ENCODE peak calls at places on chromosomes 11 and 22, in four cellular contexts. K is K562, O is HepG2, N is GM12878. I is an unnamed sample.

GRCh38 chr11:44528103-44528502 is 37.4 kb upstream of the CD82 start:
- DNase-seq in K (peak), O (no peak), N (no peak), I (no peak)

GRCh38 chr11:77752518-77752917 is 68.0 kb downstream of the RSF1 start:
- DNase-seq in K (no peak), O (no peak), N (no peak), I (no peak)

GRCh38 chr22:47245786-47246185 is 483.3 kb downstream of the TBC1D22A start:
- DNase-seq in K (no peak), O (no peak), N (no peak), I (no peak)

GRCh38 chr11:64156235-64157011 is 9.5 kb downstream of the MACROD1 start:
- DNase-seq in K (no peak), O (peak), N (no peak), I (no peak)

GRCh38 chr11:72609045-72609444 is 65.2 kb downstream of the PDE2A start:
- DNase-seq in K (peak), O (no peak), N (no peak), I (no peak)

GRCh38 chr11:62909107-62909894 is 11.9 kb downstream of the CHRM1 start:
- DNase-seq in K (peak), O (peak), N (no peak), I (peak)

GRCh38 chr22:29626497-29627195 is 23.2 kb downstream of the NF2 start:
- DNase-seq in K (no peak), O (peak), N (no peak), I (no peak)

GRCh38 chr11:17015639-17016125 is 1.5 kb upstream of the PLEKHA7 start:
- DNase-seq in K (no peak), O (no peak), N (no peak), I (peak)

GRCh38 chr22:37777122-37777687 is 30.5 kb upstream of the GCAT start:
- DNase-seq in K (no peak), O (peak), N (peak), I (no peak)

GRCh38 chr11:111440416-111441205 is 61.5 kb upstream of the POU2AF1 start:
- DNase-seq in K (no peak), O (no peak), N (no peak), I (no peak)

GRCh38 chr11:22974251-22974650 is 114.0 kb upstream of the CCDC179 start:
- DNase-seq in K (no peak), O (no peak), N (no peak), I (no peak)

DNA sequence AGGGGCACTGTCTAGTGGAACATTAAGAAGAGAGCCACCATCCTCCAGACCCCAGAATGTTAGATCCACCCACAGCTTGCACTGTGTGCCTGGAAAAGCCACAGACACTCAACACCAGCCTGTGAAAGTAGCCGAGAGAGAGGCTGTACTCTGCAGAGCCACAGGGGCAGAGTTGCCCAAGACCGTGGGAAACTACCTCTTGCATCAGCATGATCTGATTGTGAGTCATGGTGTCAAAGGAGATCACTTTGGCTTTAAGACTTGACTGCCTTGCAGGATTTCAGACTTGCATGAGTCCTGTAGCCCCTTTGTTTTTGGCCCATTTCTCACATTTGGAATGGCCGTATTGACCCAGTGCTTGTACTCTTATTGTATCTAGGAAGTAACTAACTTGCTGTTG is 115.9 kb upstream of the CCDC179 start:
- DNase-seq in K (no peak), O (no peak), N (no peak), I (no peak)
- TF ChIP-seq NFIC in K (no peak), O (no peak), N (no peak), I (no peak)

DNA sequence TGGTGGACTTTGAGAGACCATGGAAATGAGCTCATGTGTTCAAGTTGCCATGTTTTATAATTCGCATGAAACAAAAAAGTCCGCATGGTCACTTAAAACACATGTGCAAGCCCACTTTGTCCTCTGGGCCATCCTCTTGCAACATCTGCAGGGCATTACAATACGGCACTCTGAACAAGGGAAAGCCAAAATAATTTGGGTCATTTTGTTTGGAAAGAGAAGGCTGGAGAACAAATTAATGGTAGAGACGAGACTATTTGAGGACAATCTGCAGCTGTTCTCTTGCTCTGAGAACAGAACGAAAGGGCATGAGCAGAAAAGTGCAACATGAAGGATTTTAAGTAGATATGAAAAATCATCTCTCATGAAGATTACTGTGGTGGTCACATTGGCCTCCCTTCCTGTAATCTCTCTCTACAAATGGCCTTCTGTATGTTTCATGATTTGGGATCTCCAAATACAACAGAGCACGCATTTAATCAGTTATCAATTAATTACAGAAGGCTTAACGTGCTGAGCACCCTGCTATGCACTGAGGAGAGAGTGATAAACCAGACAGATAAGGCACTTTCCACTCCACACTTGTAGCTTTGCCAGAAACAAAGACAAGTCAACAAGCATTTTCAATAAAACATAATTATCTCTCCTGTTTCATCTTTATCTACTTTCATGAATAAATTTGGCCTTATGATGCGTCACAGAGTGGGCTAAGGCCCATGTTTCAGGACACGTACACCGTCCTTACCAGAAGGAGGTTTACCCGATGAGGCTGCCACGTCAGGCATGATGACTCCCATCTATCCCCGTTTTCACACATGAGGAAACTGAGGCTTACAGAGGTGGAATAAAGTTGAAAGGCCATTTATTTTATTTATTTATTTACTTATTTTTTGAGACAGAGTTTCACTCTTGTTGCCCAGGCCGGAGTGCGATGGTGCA is 384.1 kb downstream of the LARGE1 start:
- DNase-seq in K (no peak), O (no peak), N (no peak), I (peak)
- TF ChIP-seq NFIC in K (no peak), O (no peak), N (no peak), I (no peak)

DNA sequence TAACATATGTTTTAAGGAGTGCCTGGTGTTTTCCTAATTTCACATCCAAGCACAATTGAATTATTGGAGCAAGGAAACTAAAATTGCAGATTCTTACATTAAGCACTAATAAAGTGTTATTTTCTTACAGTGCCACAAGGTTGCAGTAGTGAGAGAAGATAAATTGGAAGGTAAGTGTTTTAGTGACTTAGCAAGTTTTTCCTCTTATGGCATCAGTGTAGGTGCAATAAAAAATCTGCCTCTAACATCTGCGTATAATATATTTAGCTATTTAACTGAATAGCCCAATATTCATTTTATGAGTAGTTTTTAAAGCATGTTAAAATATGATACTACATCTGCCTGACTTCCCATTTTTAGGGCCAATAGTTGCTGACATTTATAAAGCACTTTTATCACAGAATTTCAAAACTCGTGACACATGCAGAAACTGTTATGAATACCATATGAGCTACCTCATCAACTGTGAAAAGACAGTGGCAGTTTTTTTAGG is 19.0 kb downstream of the POLD3 start:
- DNase-seq in K (no peak), O (peak), N (no peak), I (peak)
- TF ChIP-seq NFIC in K (no peak), O (no peak), N (no peak), I (no peak)

GRCh38 chr11:70365536-70365912 is 32.8 kb upstream of the CTTN start:
- DNase-seq in K (no peak), O (no peak), N (no peak), I (no peak)
- TF ChIP-seq NFIC in K (no peak), O (no peak), N (no peak), I (no peak)

DNA sequence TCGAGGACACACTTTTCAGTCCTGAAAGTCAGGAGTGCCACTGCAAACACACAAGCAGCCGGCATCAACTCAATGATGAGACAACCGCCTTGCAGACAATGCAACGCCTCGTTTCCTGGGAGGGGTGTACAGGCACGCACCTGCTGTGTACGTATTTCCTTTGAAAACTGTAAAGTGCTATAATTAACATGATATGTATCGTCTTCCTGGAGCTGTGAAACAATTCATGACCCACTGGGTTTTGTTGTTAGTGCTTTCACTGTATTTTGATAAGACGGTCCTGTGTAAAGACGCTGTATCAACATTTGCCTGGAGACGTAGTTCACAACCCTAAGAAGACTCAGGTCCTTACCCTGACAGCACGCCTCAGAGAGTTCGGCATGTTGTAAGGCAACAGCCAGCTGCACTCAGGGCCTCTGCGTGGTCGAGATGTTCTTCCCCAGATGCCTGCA is 105.7 kb upstream of the ANO1 start:
- DNase-seq in K (no peak), O (no peak), N (no peak), I (no peak)
- TF ChIP-seq NFIC in K (no peak), O (no peak), N (no peak), I (no peak)

GRCh38 chr11:3146612-3147256 is 18.4 kb downstream of the OSBPL5 start:
- DNase-seq in K (no peak), O (no peak), N (no peak), I (peak)

GRCh38 chr11:3140291-3140603 is 24.9 kb downstream of the OSBPL5 start:
- DNase-seq in K (no peak), O (no peak), N (no peak), I (no peak)

GRCh38 chr11:3144296-3145205 is 20.6 kb downstream of the OSBPL5 start:
- DNase-seq in K (no peak), O (no peak), N (no peak), I (no peak)

GRCh38 chr11:3145206-3145520 is 19.9 kb downstream of the OSBPL5 start:
- DNase-seq in K (no peak), O (no peak), N (no peak), I (no peak)

DNA sequence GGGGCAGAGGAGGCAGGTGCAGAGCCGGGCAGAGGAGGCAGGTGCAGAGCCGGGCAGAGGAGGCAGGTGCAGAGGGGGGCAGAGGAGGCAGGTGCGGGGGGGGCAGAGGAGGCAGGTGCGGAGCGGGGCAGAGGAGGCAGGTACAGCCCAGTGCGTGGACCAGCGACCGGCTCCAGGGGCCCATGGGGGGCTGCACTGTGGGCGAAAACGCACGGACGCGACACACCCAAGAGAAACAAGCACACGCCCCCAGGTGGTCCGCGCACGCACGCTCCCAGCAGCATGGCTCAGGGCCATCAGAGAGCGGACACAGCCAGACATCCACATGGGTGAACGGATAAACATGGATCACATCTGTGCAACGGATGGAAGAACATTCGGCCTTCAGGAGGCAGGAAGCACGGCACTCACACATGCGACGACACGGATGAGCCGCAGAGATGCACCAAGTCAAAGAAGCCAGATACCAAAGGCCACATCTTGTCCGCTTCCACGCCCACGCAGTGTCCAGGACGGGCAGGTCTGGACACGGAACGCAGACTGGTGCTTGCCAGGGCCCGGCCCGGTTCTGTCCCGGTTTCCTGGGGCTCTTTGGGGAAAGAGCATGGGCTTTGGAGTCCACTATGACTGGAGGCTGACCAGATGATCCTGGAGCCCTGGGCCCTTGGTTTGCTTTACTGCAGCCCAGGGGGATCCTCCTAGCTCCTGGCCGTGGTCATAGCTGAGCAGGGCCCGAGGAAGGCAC is 21.8 kb downstream of the OSBPL5 start:
- DNase-seq in K (no peak), O (no peak), N (no peak), I (no peak)
- TF ChIP-seq NFIC in K (no peak), O (no peak), N (no peak), I (no peak)

DNA sequence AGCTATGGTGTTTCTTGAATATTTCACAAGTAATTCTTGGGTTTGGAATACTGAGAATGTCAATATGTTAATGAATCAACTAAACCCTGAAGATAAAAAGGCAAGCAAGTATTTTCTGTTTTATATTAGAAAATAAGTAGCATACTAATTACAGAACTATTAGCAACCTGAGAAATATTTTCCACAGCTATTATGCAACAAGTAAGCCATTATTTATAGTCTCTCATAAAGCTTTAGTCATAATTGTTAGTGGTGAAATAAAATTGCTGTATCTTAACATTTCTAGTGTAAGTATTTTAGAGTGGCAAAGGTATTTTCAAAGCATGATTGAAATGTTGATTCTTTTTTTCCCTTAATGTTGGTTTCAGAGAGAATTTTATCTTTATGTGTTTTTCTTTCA is 53.3 kb downstream of the FAR1 start:
- DNase-seq in K (no peak), O (no peak), N (no peak), I (no peak)
- TF ChIP-seq NFIC in K (no peak), O (no peak), N (no peak), I (no peak)

DNA sequence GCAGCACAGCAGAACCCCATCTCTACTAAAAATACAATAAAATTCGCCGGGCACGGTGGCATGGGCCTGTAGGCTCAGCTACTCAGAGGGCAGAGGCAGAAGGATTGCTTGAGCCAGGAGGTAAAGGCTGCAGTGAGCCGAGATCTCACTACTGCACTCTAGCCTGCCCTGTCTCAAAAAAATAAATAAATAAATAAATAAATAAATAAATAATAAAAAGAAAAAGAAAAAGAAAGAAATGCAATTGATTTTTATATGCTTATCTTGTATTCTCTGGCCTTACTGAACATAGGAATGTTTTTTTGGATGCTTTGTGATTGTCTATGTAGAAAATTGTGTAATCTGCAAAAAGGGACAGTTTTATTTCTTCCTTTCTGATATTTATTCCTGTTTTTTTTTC is 132.5 kb downstream of the BARX2 start:
- DNase-seq in K (no peak), O (no peak), N (no peak), I (no peak)
- TF ChIP-seq NFIC in K (no peak), O (no peak), N (no peak), I (no peak)

GRCh38 chr11:11584446-11584810 is 37.4 kb downstream of the GALNT18 start:
- DNase-seq in K (no peak), O (no peak), N (no peak), I (no peak)
- TF ChIP-seq NFIC in K (no peak), O (no peak), N (no peak), I (no peak)